ENCODE peak calls at places on chromosomes 4 and X, in eight cellular contexts. Q, N, L, B, R, V, G and M are unnamed samples.

GRCh38 chr4:77022581-77023133 is 53.1 kb downstream of the CCNI start:
- DNase-seq in G (no peak), L (no peak), R (no peak), B (no peak), N (peak), Q (no peak), V (no peak), M (no peak)

GRCh38 chrX:95351089-95351488 is 1333.6 kb upstream of the DIAPH2 start:
- DNase-seq in L (no peak), Q (no peak), G (no peak), B (no peak), N (no peak), V (no peak), R (no peak), M (no peak)

GRCh38 chr4:167100120-167100519 is 134.2 kb downstream of the SPOCK3 start:
- DNase-seq in L (peak), G (no peak), R (no peak), N (no peak), Q (no peak), V (peak), B (no peak), M (no peak)

GRCh38 chrX:72532371-72532770 is 40.3 kb downstream of the HDAC8 start:
- DNase-seq in L (no peak), N (no peak), G (no peak), V (no peak), B (no peak), R (no peak), Q (no peak), M (no peak)

GRCh38 chrX:103722505-103722904 is 11.8 kb downstream of the TMEM31 start:
- DNase-seq in Q (no peak), N (no peak), R (no peak), V (no peak), B (no peak), L (no peak), G (peak), M (no peak)

GRCh38 chr4:64781737-64782326 is 372.6 kb upstream of the TECRL start:
- DNase-seq in L (no peak), B (no peak), R (no peak), G (no peak), V (peak), Q (no peak), N (peak), M (no peak)

GRCh38 chrX:48695524-48695875 is 1.0 kb upstream of the SUV39H1 start:
- DNase-seq in V (no peak), R (no peak), L (no peak), Q (no peak), N (no peak), B (no peak), G (no peak), M (no peak)

GRCh38 chr4:40718571-40718970 is 31.2 kb upstream of the NSUN7 start:
- DNase-seq in R (peak), B (peak), Q (no peak), G (no peak), N (no peak), V (no peak), L (no peak), M (no peak)

GRCh38 chr4:3346146-3346545 is 53.3 kb downstream of the RGS12 start:
- DNase-seq in Q (peak), N (peak), G (peak), R (peak), V (peak), B (peak), L (peak), M (no peak)

GRCh38 chrX:137166591-137166990 is 132.8 kb upstream of the GPR101 start:
- DNase-seq in R (peak), Q (peak), N (peak), L (no peak), G (no peak), V (no peak), B (no peak), M (no peak)

GRCh38 chr4:152398060-152398459 is 137.8 kb downstream of the FBXW7 start:
- DNase-seq in L (no peak), N (peak), Q (peak), G (no peak), B (no peak), R (no peak), V (peak), M (no peak)

GRCh38 chrX:153933751-153934472 is 925 bp downstream of the NAA10 start:
- DNase-seq in B (no peak), Q (no peak), R (no peak), L (no peak), N (no peak), G (no peak), V (no peak), M (no peak)

GRCh38 chr4:2785613-2786012 is 7.3 kb upstream of the SH3BP2 start:
- DNase-seq in B (no peak), V (no peak), L (peak), R (peak), G (no peak), Q (peak), N (no peak), M (no peak)

GRCh38 chr4:81891005-81891795 is 419.5 kb upstream of the RASGEF1B start:
- DNase-seq in R (no peak), N (no peak), G (no peak), V (no peak), Q (no peak), L (no peak), B (no peak), M (no peak)

GRCh38 chrX:13469963-13470679 is 99.3 kb upstream of the EGFL6 start:
- DNase-seq in G (no peak), R (no peak), Q (no peak), L (no peak), N (no peak), B (no peak), V (peak), M (no peak)

GRCh38 chrX:71556026-71556425 is 22.2 kb upstream of the GCNA start:
- DNase-seq in L (no peak), B (no peak), V (no peak), Q (no peak), G (no peak), N (no peak), R (no peak), M (no peak)

GRCh38 chr4:176054942-176055341 is 10.7 kb upstream of the WDR17 start:
- DNase-seq in V (no peak), B (no peak), Q (no peak), G (no peak), R (no peak), N (no peak), L (no peak), M (no peak)

GRCh38 chrX:44012484-44013096 is 39.4 kb upstream of the NDP start:
- DNase-seq in G (no peak), B (peak), L (no peak), Q (no peak), V (peak), N (no peak), R (peak), M (no peak)

GRCh38 chr4:156575430-156576073 is 396.0 kb downstream of the PDGFC start:
- DNase-seq in R (no peak), V (no peak), B (no peak), Q (no peak), L (no peak), G (no peak), N (no peak), M (no peak)

GRCh38 chr4:139528377-139529005 is 27.5 kb downstream of the SETD7 start:
- DNase-seq in V (no peak), Q (no peak), R (peak), L (peak), N (no peak), B (peak), G (peak), M (peak)

GRCh38 chrX:9707306-9708015 is 58.2 kb downstream of the GPR143 start:
- DNase-seq in Q (no peak), L (no peak), B (no peak), G (no peak), R (no peak), N (no peak), V (no peak), M (no peak)

GRCh38 chr4:21507439-21507838 is 441.1 kb downstream of the KCNIP4 start:
- DNase-seq in R (no peak), G (no peak), N (peak), L (no peak), V (peak), Q (no peak), B (no peak), M (no peak)

GRCh38 chr4:86032476-86033022 is 327.3 kb downstream of the MAPK10 start:
- DNase-seq in V (no peak), L (no peak), B (no peak), R (no peak), Q (no peak), N (peak), G (no peak), M (no peak)

GRCh38 chr4:42600578-42600977 is 56.3 kb downstream of the ATP8A1 start:
- DNase-seq in G (no peak), R (no peak), Q (no peak), V (no peak), L (no peak), N (no peak), B (no peak), M (no peak)

GRCh38 chrX:13386636-13387035 is 66.8 kb upstream of the ATXN3L start:
- DNase-seq in R (no peak), V (no peak), N (no peak), G (no peak), L (no peak), Q (no peak), B (no peak), M (no peak)

GRCh38 chrX:103329991-103330390 is at the start of gene TCEAL7:
- DNase-seq in R (no peak), L (no peak), Q (no peak), N (peak), V (no peak), B (no peak), G (peak), M (peak)

GRCh38 chr4:14169460-14169859 is 541.9 kb upstream of the BOD1L1 start:
- DNase-seq in Q (no peak), R (no peak), B (no peak), N (no peak), G (no peak), V (peak), L (no peak), M (no peak)

GRCh38 chrX:116694046-116694445 is 231.3 kb upstream of the CT83 start:
- DNase-seq in L (no peak), N (no peak), Q (no peak), G (no peak), R (no peak), V (no peak), B (no peak), M (no peak)

GRCh38 chrX:129139837-129140679 is 383.2 kb downstream of the SMARCA1 start:
- DNase-seq in G (no peak), N (no peak), R (no peak), B (no peak), V (peak), L (no peak), Q (no peak), M (no peak)

GRCh38 chrX:78517124-78517523 is 142.0 kb downstream of the RTL3 start:
- DNase-seq in B (no peak), N (no peak), R (no peak), Q (no peak), L (peak), G (no peak), V (no peak), M (no peak)

GRCh38 chrX:102650903-102651241 is 411 bp upstream of the GPRASP1 start:
- DNase-seq in N (no peak), B (no peak), V (no peak), G (no peak), Q (no peak), L (no peak), R (no peak), M (no peak)

GRCh38 chr4:110793381-110793801 is 170.5 kb upstream of the PITX2 start:
- DNase-seq in Q (no peak), L (no peak), G (no peak), B (no peak), V (no peak), R (no peak), N (no peak), M (no peak)

GRCh38 chr4:104592894-104593470 is 98.3 kb upstream of the CXXC4 start:
- DNase-seq in R (no peak), G (no peak), B (no peak), N (no peak), V (no peak), Q (no peak), L (no peak), M (no peak)

GRCh38 chr4:157014621-157015591 is 43.3 kb upstream of the PDGFC start:
- DNase-seq in G (no peak), R (no peak), V (no peak), B (no peak), L (no peak), Q (no peak), N (no peak), M (no peak)

GRCh38 chrX:70826715-70827114 is 81.8 kb downstream of the TEX11 start:
- DNase-seq in B (no peak), L (no peak), G (no peak), R (no peak), V (no peak), N (no peak), Q (no peak), M (no peak)

GRCh38 chr4:8144359-8144758 is 14.3 kb downstream of the ABLIM2 start:
- DNase-seq in Q (no peak), B (no peak), G (no peak), N (peak), V (no peak), R (no peak), L (no peak), M (no peak)

GRCh38 chr4:129162450-129162849 is 66.5 kb downstream of the C4orf33 start:
- DNase-seq in N (no peak), R (no peak), G (no peak), Q (no peak), V (no peak), L (no peak), B (no peak), M (no peak)

GRCh38 chrX:24055043-24055356 is 244 bp downstream of the EIF2S3 start:
- DNase-seq in N (no peak), V (no peak), L (no peak), Q (no peak), R (no peak), B (no peak), G (no peak), M (no peak)
- H3K4me3 ChIP-seq in N (no peak), V (no peak), L (no peak), Q (no peak), R (no peak), B (peak), G (peak), M (peak)

GRCh38 chrX:132488819-132489255 is at the start of gene MBNL3:
- DNase-seq in V (peak), N (peak), G (peak), Q (no peak), L (no peak), R (peak), B (peak), M (peak)

GRCh38 chrX:132491191-132491590 is 2.4 kb upstream of the MBNL3 start:
- DNase-seq in L (no peak), G (no peak), B (peak), R (no peak), Q (no peak), V (peak), N (no peak), M (no peak)

GRCh38 chrX:132488092-132488749 is 617 bp downstream of the MBNL3 start:
- DNase-seq in R (no peak), Q (no peak), V (no peak), N (no peak), G (peak), B (peak), L (no peak), M (no peak)

GRCh38 chrX:132490086-132490419 is 1.2 kb upstream of the MBNL3 start:
- DNase-seq in Q (no peak), G (no peak), L (no peak), B (peak), N (no peak), R (no peak), V (no peak), M (no peak)

GRCh38 chrX:132489256-132490085 is 633 bp upstream of the MBNL3 start:
- DNase-seq in Q (no peak), B (peak), R (peak), L (no peak), G (peak), V (peak), N (peak), M (peak)
- TF ChIP-seq EP300 in Q (no peak), B (no peak), R (no peak), L (no peak), G (no peak), V (no peak), N (no peak), M (no peak)

DNA sequence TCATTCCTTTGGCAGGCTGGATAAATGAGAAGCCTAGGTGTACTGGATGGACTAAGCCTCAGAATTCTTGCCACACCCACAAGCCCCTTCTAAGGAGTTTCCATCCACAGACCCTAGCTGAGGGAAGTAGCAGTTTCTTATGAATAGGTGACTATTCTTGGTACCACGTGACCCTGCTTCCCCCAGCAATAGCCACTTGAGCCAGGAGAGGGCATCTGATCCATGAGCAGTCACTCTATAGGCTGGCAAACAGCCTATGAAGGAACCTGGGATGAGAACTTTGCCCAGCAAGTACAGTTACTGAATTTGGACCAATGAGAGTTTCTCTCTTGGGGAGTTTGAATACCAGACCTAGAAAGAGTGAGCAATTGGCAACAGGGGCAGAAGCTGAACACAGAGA is 84.0 kb downstream of the RTL9 start:
- DNase-seq in N (peak), B (no peak), G (no peak), V (peak), L (no peak), R (no peak), Q (peak), M (no peak)
- TF ChIP-seq CTCF in N (peak), B (no peak), G (no peak), V (no peak), L (peak), R (no peak), Q (peak), M (no peak)

GRCh38 chr4:125368684-125369083 is 53.9 kb downstream of the FAT4 start:
- DNase-seq in B (no peak), Q (no peak), V (no peak), N (no peak), G (no peak), R (no peak), L (no peak), M (no peak)
- H3K4me3 ChIP-seq in B (peak), Q (no peak), V (no peak), N (peak), G (peak), R (peak), L (no peak), M (peak)

GRCh38 chrX:105816517-105816916 is 5.8 kb upstream of the NRK start:
- DNase-seq in L (no peak), V (no peak), B (no peak), R (no peak), Q (no peak), N (no peak), G (no peak), M (no peak)
- TF ChIP-seq EP300 in L (no peak), V (no peak), B (no peak), R (no peak), Q (no peak), N (no peak), G (no peak), M (no peak)

DNA sequence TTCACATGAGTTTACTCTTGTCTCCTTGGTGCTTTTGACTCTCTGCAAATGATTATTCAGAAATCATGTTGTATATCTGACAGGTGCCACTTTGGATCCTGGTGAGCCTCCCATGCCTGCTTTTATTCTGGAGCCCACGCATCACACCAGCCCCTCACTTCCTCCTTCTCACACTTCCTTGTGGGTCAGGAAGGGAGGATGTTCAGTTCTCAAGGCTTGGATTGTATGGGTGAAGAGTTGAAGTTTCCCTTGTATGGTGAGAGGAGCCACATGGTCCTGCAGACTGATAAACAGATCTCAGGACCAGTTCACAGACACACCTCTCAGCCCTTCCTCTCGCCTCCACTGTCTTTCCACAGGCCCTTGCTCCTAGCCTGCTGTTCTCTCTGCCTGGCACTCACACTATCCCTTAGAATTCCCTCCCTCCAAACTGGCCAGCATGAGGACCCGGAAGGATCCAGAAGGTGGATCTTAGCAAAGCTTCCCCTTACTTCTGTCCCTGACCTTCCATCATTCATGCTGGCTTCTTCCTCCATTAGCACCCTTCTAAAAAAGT is 92.1 kb downstream of the STK32B start:
- DNase-seq in G (no peak), L (no peak), V (no peak), N (no peak), R (no peak), Q (no peak), B (no peak), M (no peak)
- TF ChIP-seq CTCF in G (no peak), L (no peak), V (no peak), N (no peak), R (no peak), Q (no peak), B (no peak), M (no peak)